ENCODE peak calls at places on chromosome 10, in four cellular contexts. V, N, C and A are unnamed samples.

GRCh38 chr10:86368046-86368445 is 1.5 kb upstream of the GRID1 start:
- DNase-seq in V (no peak), N (no peak), C (no peak), A (no peak)

GRCh38 chr10:122140941-122141623 is 130.0 kb upstream of the BTBD16 start:
- DNase-seq in C (no peak), N (peak; percentile 94), V (peak; percentile 98), A (peak; percentile 76)

GRCh38 chr10:87064651-87065050 is 30.0 kb downstream of the GLUD1 start:
- DNase-seq in N (no peak), V (no peak), C (no peak), A (no peak)

GRCh38 chr10:95314519-95314918 is 23.7 kb upstream of the PDLIM1 start:
- DNase-seq in C (no peak), N (no peak), V (no peak), A (no peak)

GRCh38 chr10:22333167-22333566 is 12.1 kb upstream of the SPAG6 start:
- DNase-seq in C (no peak), V (no peak), N (no peak), A (no peak)

GRCh38 chr10:78717200-78717599 is 351.6 kb upstream of the ZMIZ1 start:
- DNase-seq in C (no peak), N (no peak), V (no peak), A (peak; percentile 16)

GRCh38 chr10:11017575-11018425 is at the start of gene CELF2:
- DNase-seq in V (no peak), C (peak; percentile 45), N (peak; percentile 66), A (peak; percentile 55)

GRCh38 chr10:43863859-43864591 is 215.3 kb upstream of the ZNF32 start:
- DNase-seq in C (no peak), V (peak; percentile 50), N (no peak), A (peak; percentile 44)

GRCh38 chr10:80664071-80664680 is 126.5 kb downstream of the SH2D4B start:
- DNase-seq in V (peak; percentile 70), N (peak; percentile 67), C (peak; percentile 47), A (peak; percentile 86)

GRCh38 chr10:82037076-82037475 is 162.1 kb downstream of the NRG3 start:
- DNase-seq in C (peak; percentile 6), N (no peak), V (no peak), A (no peak)

GRCh38 chr10:7218974-7219373 is 191.9 kb downstream of the SFMBT2 start:
- DNase-seq in C (no peak), V (peak; percentile 30), N (no peak), A (no peak)

GRCh38 chr10:52208394-52208793 is 105.7 kb upstream of the DKK1 start:
- DNase-seq in V (no peak), C (no peak), N (no peak), A (no peak)

GRCh38 chr10:106401161-106401560 is 763.3 kb downstream of the SORCS1 start:
- DNase-seq in V (no peak), C (no peak), N (no peak), A (no peak)

GRCh38 chr10:124027306-124028050 is 65.9 kb downstream of the CHST15 start:
- DNase-seq in V (no peak), C (no peak), N (no peak), A (no peak)
- H3K4me3 ChIP-seq in V (no peak overlapping the region), C (no peak overlapping the region), N (no peak overlapping the region), A (no peak overlapping the region)

DNA sequence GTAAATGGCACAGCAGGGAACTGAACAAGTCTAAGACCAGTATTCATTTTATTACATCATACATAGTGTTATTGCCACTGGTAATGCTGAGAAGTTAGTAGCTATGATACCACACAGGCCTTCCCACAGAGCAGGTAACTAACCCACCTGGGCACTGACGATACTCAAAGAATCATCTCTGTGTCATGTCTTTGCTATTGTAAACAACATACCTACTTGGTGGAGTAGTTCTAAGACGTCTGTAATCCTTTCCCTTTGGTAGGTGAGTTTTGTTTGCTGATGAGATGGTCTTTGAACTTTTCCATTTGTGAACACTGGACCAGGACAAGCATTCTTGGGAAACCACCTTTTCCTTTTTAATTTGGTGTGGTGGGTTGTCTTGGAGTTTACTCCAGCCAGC is 40.9 kb downstream of the PDSS1 start:
- DNase-seq in V (no peak), N (no peak), C (no peak), A (no peak)
- H3K4me1 ChIP-seq in V (no peaks in the 10 kb centered on the region), N (no peaks in the 10 kb centered on the region), C (no peaks in the 10 kb centered on the region), A (no peaks in the 10 kb centered on the region)

GRCh38 chr10:102132563-102133372 is at the start of gene PPRC1:
- DNase-seq in N (peak; percentile 98), V (peak; percentile 99), C (peak; percentile 98), A (peak; percentile 98)
- TF ChIP-seq CTCF in N (peak; percentile 95), V (peak; percentile 92), C (peak; percentile 90), A (peak; percentile 87)

GRCh38 chr10:31581741-31582323 is 262.8 kb downstream of the ZEB1 start:
- DNase-seq in V (no peak), C (no peak), N (no peak), A (no peak)

GRCh38 chr10:31580646-31581045 is 261.6 kb downstream of the ZEB1 start:
- DNase-seq in N (no peak), C (no peak), V (no peak), A (no peak)

GRCh38 chr10:31584098-31584631 is 265.1 kb downstream of the ZEB1 start:
- DNase-seq in V (no peak), N (no peak), C (no peak), A (no peak)

GRCh38 chr10:31583358-31583757 is 264.3 kb downstream of the ZEB1 start:
- DNase-seq in C (no peak), N (no peak), V (no peak), A (no peak)

DNA sequence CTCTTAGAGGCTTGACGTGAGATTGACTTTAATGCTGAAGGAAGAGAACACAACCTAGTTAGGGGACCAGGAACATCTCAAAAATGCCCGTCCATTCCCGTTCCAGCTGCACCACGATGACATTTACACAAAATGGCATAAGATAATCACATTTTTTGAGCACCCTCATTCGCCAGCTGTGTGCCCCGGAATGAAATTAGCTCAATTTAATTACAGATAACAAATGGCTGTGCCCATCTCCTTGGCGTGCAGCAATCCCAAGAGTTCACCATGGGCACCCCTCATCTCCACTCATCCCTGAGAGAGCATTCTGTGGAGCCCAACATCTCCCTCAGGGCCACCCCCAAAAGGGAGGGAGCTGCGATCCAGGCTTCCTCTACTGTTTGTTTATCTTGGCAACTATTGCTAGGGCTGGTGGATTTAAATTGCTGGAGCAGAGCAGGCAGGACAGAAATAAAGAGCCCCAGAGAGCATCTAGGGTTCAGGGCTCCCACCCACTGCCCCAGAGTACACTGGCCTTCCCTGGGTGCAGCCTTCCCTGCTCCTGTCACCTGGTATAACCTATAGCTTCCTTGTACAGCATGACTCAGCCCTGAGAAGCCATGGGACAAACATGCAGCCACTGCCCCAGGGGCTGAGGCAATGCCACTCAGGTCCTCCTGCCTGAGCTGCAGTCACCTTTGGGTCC is 263.5 kb downstream of the ZEB1 start:
- DNase-seq in V (peak; percentile 48), N (no peak), C (no peak), A (no peak)
- H3K4me3 ChIP-seq in V (no peak overlapping the region), N (no peak overlapping the region), C (no peak overlapping the region), A (no peak overlapping the region)

DNA sequence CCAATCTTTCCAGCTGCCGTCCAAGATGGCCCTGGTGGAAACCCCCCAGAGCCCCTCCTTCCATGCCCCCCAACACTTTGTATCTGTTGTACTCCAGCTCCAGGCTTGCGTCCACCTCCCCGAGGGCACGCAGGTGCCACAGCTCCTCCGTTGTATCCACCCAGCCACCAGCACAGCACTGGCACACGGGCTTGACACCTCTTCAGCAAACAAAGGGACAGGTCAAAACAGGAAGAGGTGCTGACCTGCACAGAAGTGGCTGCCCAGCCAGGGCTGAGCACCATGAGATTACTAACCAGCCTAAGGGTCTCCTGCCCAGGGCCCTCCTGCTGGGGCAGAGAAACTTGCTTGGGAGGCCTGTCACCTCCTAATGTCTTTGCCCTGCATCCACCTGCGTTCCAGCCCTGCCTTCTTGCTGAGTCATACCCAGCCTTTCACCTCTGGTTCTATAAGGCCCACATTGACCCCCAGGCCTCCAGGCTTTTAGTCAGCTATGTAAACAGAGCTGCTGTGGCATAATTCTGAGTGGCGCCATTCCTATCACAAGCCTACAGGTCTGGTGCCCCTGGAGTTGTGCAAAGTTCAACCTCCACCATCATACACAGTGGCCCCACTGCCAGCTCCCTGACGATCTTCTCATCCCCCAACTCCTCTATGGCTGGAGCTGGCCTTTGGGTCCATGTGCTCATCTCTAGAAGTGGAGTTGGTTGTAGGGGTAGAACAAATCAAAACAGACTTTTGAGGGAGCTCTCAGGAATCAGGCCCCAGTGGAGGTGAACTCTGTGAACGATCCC is 20.9 kb downstream of the SLC29A3 start:
- DNase-seq in V (peak; percentile 75), C (no peak), N (no peak), A (peak; percentile 23)
- H3K4me1 ChIP-seq in V (peaks cover 90% of the 10 kb centered on the region), C (peaks cover 6% of the 10 kb centered on the region), N (peaks cover 2% of the 10 kb centered on the region), A (no peaks in the 10 kb centered on the region)

GRCh38 chr10:63819753-63820347 is 298.6 kb downstream of the REEP3 start:
- DNase-seq in V (peak; percentile 65), C (peak; percentile 50), N (peak; percentile 65), A (peak; percentile 68)
- TF ChIP-seq CTCF in V (peak; percentile 73), C (peak; percentile 60), N (peak; percentile 26), A (peak; percentile 64)

GRCh38 chr10:119687192-119688032 is 36.2 kb downstream of the BAG3 start:
- DNase-seq in V (no peak), C (no peak), N (no peak), A (no peak)
- H3K4me3 ChIP-seq in V (no peak overlapping the region), C (no peak overlapping the region), N (no peak overlapping the region), A (no peak overlapping the region)

DNA sequence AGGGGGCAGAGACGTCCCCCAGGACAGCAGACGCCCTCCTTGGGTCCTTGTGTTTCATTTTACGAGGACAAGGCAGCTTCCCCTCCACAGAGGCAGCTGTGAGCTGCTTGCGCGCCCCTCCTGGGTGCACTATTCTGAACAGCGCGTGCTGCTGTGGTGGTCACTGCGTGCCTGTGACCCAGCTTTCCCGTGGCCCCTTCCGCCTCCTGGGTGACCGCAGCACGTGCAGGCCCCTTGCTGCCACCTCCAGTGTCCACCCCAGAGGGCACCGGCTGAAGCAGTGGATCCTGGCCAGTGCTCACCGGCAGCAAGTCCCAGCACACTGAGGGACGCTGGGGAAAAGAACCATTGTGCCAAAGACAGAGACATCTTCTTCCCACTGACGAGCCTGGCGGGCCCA is 81.4 kb downstream of the TCERG1L start:
- DNase-seq in N (no peak), C (no peak), V (no peak), A (no peak)
- H3K4me1 ChIP-seq in N (no peaks in the 10 kb centered on the region), C (no peaks in the 10 kb centered on the region), V (no peaks in the 10 kb centered on the region), A (no peaks in the 10 kb centered on the region)

GRCh38 chr10:59465089-59465488 is 102.7 kb upstream of the FAM13C start:
- DNase-seq in C (no peak), V (peak; percentile 2), N (no peak), A (no peak)
- TF ChIP-seq CTCF in C (peak; percentile 71), V (peak; percentile 16), N (no peak), A (peak; percentile 7)

GRCh38 chr10:17349009-17349349 is 105.4 kb downstream of the ST8SIA6 start:
- DNase-seq in C (no peak), V (no peak), N (no peak), A (no peak)
- H3K4me3 ChIP-seq in C (no peak overlapping the region), V (no peak overlapping the region), N (no peak overlapping the region), A (peak overlapping the region; percentile 6)